ENCODE peak calls at places on chromosomes 13 and 19, in eight cellular contexts. Q is type B pancreatic cell, R is uterus, J is progenitor cell of endocrine pancreas, F is fibroblast of lung, G is mucosa of descending colon, K is right atrium auricular region, U is heart right ventricle. H is an unnamed sample.

GRCh38 chr19:738509-739128 is 12.3 kb upstream of the MISP start:
- DNase-seq in K (no peak), F (no peak), Q (no peak), G (peak; percentile 85), R (no peak), J (no peak), U (no peak), H (no peak)

GRCh38 chr13:52961196-52961845 is 67.3 kb upstream of the OLFM4 start:
- DNase-seq in K (no peak), U (no peak), G (no peak), R (no peak), F (no peak), J (no peak), Q (no peak), H (no peak)

GRCh38 chr13:50129065-50129922 is 114.0 kb downstream of the KCNRG start:
- DNase-seq in J (no peak), G (peak; percentile 48), R (no peak), U (no peak), F (no peak), K (no peak), Q (no peak), H (peak; percentile 32)

GRCh38 chr13:98495627-98496238 is 81.2 kb downstream of the STK24 start:
- DNase-seq in U (no peak), J (no peak), F (no peak), G (no peak), K (no peak), Q (no peak), R (no peak), H (no peak)

GRCh38 chr13:20182231-20182846 is 10.4 kb downstream of the GJB2 start:
- DNase-seq in G (no peak), R (no peak), Q (no peak), K (no peak), F (peak; percentile 65), J (no peak), U (no peak), H (no peak)

GRCh38 chr19:52258426-52258825 is 11.0 kb upstream of the ZNF766 start:
- DNase-seq in J (no peak), F (peak; percentile 37), U (no peak), G (no peak), K (no peak), R (no peak), Q (no peak), H (no peak)

GRCh38 chr19:18274303-18274775 is at the start of gene IQCN:
- DNase-seq in Q (no peak), U (no peak), J (no peak), R (peak; percentile 57), F (peak; percentile 28), G (peak; percentile 61), K (peak; percentile 77), H (no peak)

GRCh38 chr13:33642374-33643065 is 175.4 kb upstream of the RFC3 start:
- DNase-seq in G (no peak), R (peak; percentile 83), F (peak; percentile 37), Q (no peak), K (peak; percentile 65), J (no peak), U (peak; percentile 56), H (no peak)

GRCh38 chr13:22428188-22428828 is 752.5 kb upstream of the SGCG start:
- DNase-seq in F (peak; percentile 3), K (peak; percentile 62), G (no peak), R (no peak), U (peak; percentile 53), Q (no peak), J (no peak), H (no peak)

GRCh38 chr13:101202590-101202989 is 213.7 kb downstream of the NALCN start:
- DNase-seq in U (no peak), G (no peak), K (no peak), Q (no peak), J (no peak), R (no peak), F (no peak), H (no peak)

GRCh38 chr13:107907065-107907464 is 308.3 kb downstream of the LIG4 start:
- DNase-seq in J (no peak), R (no peak), F (peak; percentile 45), Q (no peak), U (no peak), G (no peak), K (no peak), H (no peak)

GRCh38 chr19:6026390-6026897 is 48.5 kb upstream of the RANBP3 start:
- DNase-seq in J (no peak), Q (no peak), R (no peak), F (no peak), G (no peak), K (no peak), U (no peak), H (no peak)

GRCh38 chr19:1929051-1929742 is 11.8 kb upstream of the CSNK1G2 start:
- DNase-seq in F (peak; percentile 48), R (peak; percentile 72), J (peak; percentile 79), U (peak; percentile 69), K (peak; percentile 85), Q (peak; percentile 85), G (peak; percentile 89), H (peak; percentile 91)

GRCh38 chr19:6498294-6499036 is 3.6 kb downstream of the TUBB4A start:
- DNase-seq in J (no peak), Q (no peak), U (no peak), F (no peak), K (no peak), G (no peak), R (no peak), H (no peak)

GRCh38 chr13:79647518-79647917 is 166.6 kb downstream of the NDFIP2 start:
- DNase-seq in U (no peak), R (no peak), K (no peak), Q (no peak), F (no peak), G (no peak), J (no peak), H (no peak)

GRCh38 chr19:43371909-43372308 is 18.4 kb downstream of the CD177 start:
- DNase-seq in F (no peak), R (no peak), Q (no peak), U (no peak), G (no peak), J (no peak), K (no peak), H (no peak)

GRCh38 chr13:34156841-34157365 is 339.0 kb downstream of the RFC3 start:
- DNase-seq in R (peak; percentile 71), F (peak; percentile 99), Q (no peak), U (peak; percentile 48), K (peak; percentile 61), J (peak; percentile 19), G (peak; percentile 76), H (peak; percentile 24)

GRCh38 chr13:45206340-45206739 is 5.5 kb upstream of the KCTD4 start:
- DNase-seq in F (peak; percentile 98), U (no peak), J (no peak), Q (no peak), G (no peak), K (no peak), R (no peak), H (no peak)

GRCh38 chr13:23810842-23811241 is 78.4 kb downstream of the MIPEP start:
- DNase-seq in K (no peak), J (no peak), F (no peak), R (no peak), G (no peak), Q (no peak), U (no peak), H (no peak)
- TF ChIP-seq CTCF in K (no peak), J (peak; percentile 25), F (no peak), R (no peak), G (no peak), Q (peak; percentile 46), U (no peak), H (no peak)

GRCh38 chr13:92989301-92989700 is 237.3 kb upstream of the GPC6 start:
- DNase-seq in G (no peak), U (no peak), Q (no peak), J (no peak), R (no peak), F (peak; percentile 85), K (no peak), H (no peak)
- TF ChIP-seq CTCF in G (no peak), U (no peak), Q (no peak), J (no peak), R (no peak), F (no peak), K (no peak), H (no peak)

GRCh38 chr13:76000131-76000530 is 364.0 kb downstream of the LMO7 start:
- DNase-seq in G (no peak), R (no peak), Q (no peak), U (no peak), K (no peak), F (no peak), J (no peak), H (no peak)
- TF ChIP-seq CTCF in G (no peak), R (no peak), Q (no peak), U (no peak), K (no peak), F (no peak), J (no peak), H (no peak)

DNA sequence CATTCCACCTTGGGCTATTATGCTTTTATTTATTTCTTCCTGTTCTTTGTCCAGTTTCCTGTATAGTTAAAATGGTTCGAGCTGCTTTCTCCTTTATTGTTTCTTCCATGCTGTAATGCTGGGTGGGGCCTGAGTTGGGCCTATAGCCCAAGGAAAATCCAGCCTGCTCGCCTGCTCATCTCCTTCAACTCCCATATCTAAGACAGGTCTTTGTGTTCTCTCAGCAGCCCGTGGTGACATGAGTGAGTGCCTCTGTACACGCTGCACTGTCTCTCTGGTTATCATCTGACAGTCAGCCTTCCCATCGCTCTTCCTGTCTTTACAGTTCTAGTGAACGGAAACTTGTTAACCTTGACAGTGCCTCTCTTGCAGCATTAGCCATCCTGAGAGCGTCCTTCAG is 221.9 kb upstream of the SLC10A2 start:
- DNase-seq in Q (no peak), R (no peak), G (no peak), F (no peak), U (no peak), J (no peak), K (no peak), H (no peak)
- TF ChIP-seq CTCF in Q (no peak), R (no peak), G (no peak), F (no peak), U (no peak), J (no peak), K (no peak), H (no peak)

DNA sequence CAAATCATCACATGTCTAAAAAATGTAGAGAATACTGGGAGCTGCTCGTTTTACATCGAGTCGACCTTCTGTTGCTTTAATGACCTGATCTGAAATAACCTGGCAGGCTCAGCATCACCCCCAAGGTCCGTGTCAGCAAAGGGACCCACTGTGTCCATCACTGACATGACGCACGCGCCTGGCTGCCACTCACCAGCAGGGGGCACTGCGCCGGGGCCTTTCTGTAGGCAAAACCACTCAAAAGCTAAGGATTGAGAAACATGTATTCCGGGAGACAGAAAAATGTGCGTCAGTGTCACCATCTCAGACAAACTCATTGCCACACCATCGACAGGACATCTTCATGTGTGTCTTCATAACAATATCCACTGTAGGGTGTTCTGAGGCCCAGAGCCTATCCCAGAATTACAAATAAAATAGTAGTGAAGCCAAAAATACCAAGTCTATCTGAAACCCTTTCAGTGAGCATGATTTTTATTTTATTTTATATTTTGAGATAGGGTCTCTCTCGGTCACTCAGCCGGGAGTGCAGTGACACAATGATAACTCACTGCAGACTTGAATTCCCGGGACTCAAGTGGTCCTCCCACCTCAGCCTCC is 130.3 kb upstream of the LSM14A start:
- DNase-seq in U (peak; percentile 50), F (peak; percentile 5), R (peak; percentile 31), K (peak; percentile 82), J (peak; percentile 56), Q (no peak), G (peak; percentile 72), H (peak; percentile 90)
- TF ChIP-seq CTCF in U (peak; percentile 38), F (peak; percentile 80), R (peak; percentile 39), K (peak; percentile 77), J (peak; percentile 90), Q (peak; percentile 89), G (peak; percentile 81), H (peak; percentile 90)